ENCODE peak calls at places on chromosomes 4 and X, in six cellular contexts. One of them, this sample, is unnamed.

GRCh38 chr4:134465417-134465816 is 263.8 kb upstream of the PABPC4L start:
- DNase-seq in GM12878: no peak
- DNase-seq in thyroid gland: no peak
- DNase-seq in gastrocnemius medialis: no peak
- DNase-seq in A549: no peak
- DNase-seq in tibial nerve: no peak
- DNase-seq in this sample: no peak

GRCh38 chr4:157048248-157048647 is 27.7 kb upstream of the GLRB start:
- DNase-seq in GM12878: no peak
- DNase-seq in thyroid gland: no peak
- DNase-seq in gastrocnemius medialis: peak; percentile 36
- DNase-seq in A549: no peak
- DNase-seq in tibial nerve: peak; percentile 27
- DNase-seq in this sample: peak; percentile 77

GRCh38 chr4:158065176-158065575 is 107.6 kb downstream of the GASK1B start:
- DNase-seq in GM12878: no peak
- DNase-seq in thyroid gland: no peak
- DNase-seq in gastrocnemius medialis: no peak
- DNase-seq in A549: no peak
- DNase-seq in tibial nerve: no peak
- DNase-seq in this sample: no peak

GRCh38 chrX:39721570-39722279 is 376.0 kb downstream of the BCOR start:
- DNase-seq in GM12878: no peak
- DNase-seq in thyroid gland: no peak
- DNase-seq in gastrocnemius medialis: no peak
- DNase-seq in A549: no peak
- DNase-seq in tibial nerve: no peak
- DNase-seq in this sample: peak; percentile 65

GRCh38 chr4:88275516-88275915 is 8.8 kb downstream of the PPM1K start:
- DNase-seq in GM12878: no peak
- DNase-seq in thyroid gland: no peak
- DNase-seq in gastrocnemius medialis: no peak
- DNase-seq in A549: no peak
- DNase-seq in tibial nerve: no peak
- DNase-seq in this sample: no peak

GRCh38 chrX:151359341-151359740 is 37.7 kb upstream of the VMA21 start:
- DNase-seq in GM12878: no peak
- DNase-seq in thyroid gland: no peak
- DNase-seq in gastrocnemius medialis: no peak
- DNase-seq in A549: no peak
- DNase-seq in tibial nerve: no peak
- DNase-seq in this sample: no peak

GRCh38 chr4:145507636-145508035 is 26.0 kb downstream of the SMAD1 start:
- DNase-seq in GM12878: no peak
- DNase-seq in thyroid gland: no peak
- DNase-seq in gastrocnemius medialis: no peak
- DNase-seq in A549: peak; percentile 8
- DNase-seq in tibial nerve: no peak
- DNase-seq in this sample: no peak

GRCh38 chrX:3295731-3296130 is 50.7 kb downstream of the MXRA5 start:
- DNase-seq in GM12878: no peak
- DNase-seq in thyroid gland: no peak
- DNase-seq in gastrocnemius medialis: no peak
- DNase-seq in A549: peak; percentile 31
- DNase-seq in tibial nerve: no peak
- DNase-seq in this sample: no peak

GRCh38 chr4:88409206-88409605 is 30.6 kb downstream of the HERC6 start:
- DNase-seq in GM12878: no peak
- DNase-seq in thyroid gland: no peak
- DNase-seq in gastrocnemius medialis: no peak
- DNase-seq in A549: no peak
- DNase-seq in tibial nerve: no peak
- DNase-seq in this sample: no peak

GRCh38 chr4:118354913-118355312 is 2.1 kb upstream of the PRSS12 start:
- DNase-seq in GM12878: no peak
- DNase-seq in thyroid gland: no peak
- DNase-seq in gastrocnemius medialis: no peak
- DNase-seq in A549: no peak
- DNase-seq in tibial nerve: no peak
- DNase-seq in this sample: no peak

GRCh38 chr4:118353452-118353851 is 649 bp upstream of the PRSS12 start:
- DNase-seq in GM12878: no peak
- DNase-seq in thyroid gland: no peak
- DNase-seq in gastrocnemius medialis: no peak
- DNase-seq in A549: no peak
- DNase-seq in tibial nerve: no peak
- DNase-seq in this sample: no peak

GRCh38 chr4:118352843-118353373 is at the start of gene PRSS12:
- DNase-seq in GM12878: no peak
- DNase-seq in thyroid gland: peak; percentile 72
- DNase-seq in gastrocnemius medialis: no peak
- DNase-seq in A549: peak; percentile 56
- DNase-seq in tibial nerve: no peak
- DNase-seq in this sample: peak; percentile 95

GRCh38 chr4:118350961-118351360 is 1.8 kb downstream of the PRSS12 start:
- DNase-seq in GM12878: no peak
- DNase-seq in thyroid gland: no peak
- DNase-seq in gastrocnemius medialis: no peak
- DNase-seq in A549: no peak
- DNase-seq in tibial nerve: no peak
- DNase-seq in this sample: no peak

DNA sequence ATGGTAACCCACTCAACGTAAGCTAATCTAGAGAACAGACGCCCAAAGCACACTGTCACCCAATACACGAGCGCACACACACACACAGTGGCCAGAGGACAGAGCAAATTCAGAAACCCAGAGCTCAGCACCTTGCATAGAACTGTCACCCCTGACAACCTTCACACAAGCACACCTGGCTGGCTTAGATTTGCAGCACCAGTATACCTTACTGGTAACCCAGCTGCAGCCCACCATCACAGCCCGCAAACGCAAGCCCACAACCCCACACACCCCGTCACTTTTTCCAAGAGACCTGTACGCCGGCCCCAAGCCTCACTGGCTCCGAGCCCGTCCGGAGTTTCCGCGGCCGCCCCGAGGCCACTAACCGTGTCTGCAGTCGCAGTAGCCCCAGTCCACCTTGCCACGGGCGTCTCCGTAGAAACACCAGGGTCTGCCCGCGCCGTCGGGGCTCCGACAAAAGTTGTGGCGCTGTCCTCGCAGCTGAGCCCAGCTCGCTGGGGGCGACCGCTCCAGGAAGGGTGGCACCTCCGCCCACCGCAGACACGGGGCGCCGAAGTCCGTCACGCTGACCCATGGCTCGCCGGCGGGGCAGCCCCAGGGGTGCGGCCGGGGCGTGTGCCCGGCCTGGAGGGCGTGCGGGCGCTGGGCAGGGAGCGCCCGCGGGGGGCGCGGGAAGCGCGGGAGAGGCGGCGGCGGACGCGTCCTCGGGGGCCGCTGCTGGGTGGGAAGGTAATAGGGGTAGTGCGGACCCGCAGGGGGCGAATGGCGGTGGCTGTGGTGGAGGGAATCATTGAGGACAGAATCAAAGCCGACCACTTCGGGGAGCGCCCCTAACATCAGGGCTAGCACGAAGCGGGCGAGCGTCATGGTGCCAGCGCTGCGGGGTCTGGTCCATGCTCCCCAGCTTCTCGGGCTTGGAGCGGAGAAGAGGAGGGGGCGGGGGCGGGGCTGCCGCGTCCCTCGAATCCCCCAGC is 664 bp downstream of the PRSS12 start:
- DNase-seq in GM12878: no peak
- DNase-seq in thyroid gland: peak; percentile 51
- DNase-seq in gastrocnemius medialis: peak; percentile 1
- DNase-seq in A549: peak; percentile 10
- DNase-seq in tibial nerve: no peak
- DNase-seq in this sample: no peak
- TF ChIP-seq POLR2A in GM12878: no peak
- TF ChIP-seq POLR2A in thyroid gland: no peak
- TF ChIP-seq POLR2A in gastrocnemius medialis: no peak
- TF ChIP-seq POLR2A in A549: no peak
- TF ChIP-seq POLR2A in tibial nerve: no peak
- TF ChIP-seq POLR2A in this sample: no peak

GRCh38 chrX:119984652-119985051 is 41.1 kb upstream of the NKAP start:
- DNase-seq in GM12878: no peak
- DNase-seq in thyroid gland: no peak
- DNase-seq in gastrocnemius medialis: no peak
- DNase-seq in A549: no peak
- DNase-seq in tibial nerve: no peak
- DNase-seq in this sample: no peak

GRCh38 chrX:119986203-119986602 is 42.7 kb upstream of the NKAP start:
- DNase-seq in GM12878: no peak
- DNase-seq in thyroid gland: no peak
- DNase-seq in gastrocnemius medialis: no peak
- DNase-seq in A549: no peak
- DNase-seq in tibial nerve: no peak
- DNase-seq in this sample: no peak

GRCh38 chrX:119982145-119982544 is 38.6 kb upstream of the NKAP start:
- DNase-seq in GM12878: no peak
- DNase-seq in thyroid gland: no peak
- DNase-seq in gastrocnemius medialis: no peak
- DNase-seq in A549: no peak
- DNase-seq in tibial nerve: no peak
- DNase-seq in this sample: no peak

GRCh38 chrX:119983494-119983893 is 39.9 kb upstream of the NKAP start:
- DNase-seq in GM12878: no peak
- DNase-seq in thyroid gland: no peak
- DNase-seq in gastrocnemius medialis: no peak
- DNase-seq in A549: no peak
- DNase-seq in tibial nerve: no peak
- DNase-seq in this sample: no peak

DNA sequence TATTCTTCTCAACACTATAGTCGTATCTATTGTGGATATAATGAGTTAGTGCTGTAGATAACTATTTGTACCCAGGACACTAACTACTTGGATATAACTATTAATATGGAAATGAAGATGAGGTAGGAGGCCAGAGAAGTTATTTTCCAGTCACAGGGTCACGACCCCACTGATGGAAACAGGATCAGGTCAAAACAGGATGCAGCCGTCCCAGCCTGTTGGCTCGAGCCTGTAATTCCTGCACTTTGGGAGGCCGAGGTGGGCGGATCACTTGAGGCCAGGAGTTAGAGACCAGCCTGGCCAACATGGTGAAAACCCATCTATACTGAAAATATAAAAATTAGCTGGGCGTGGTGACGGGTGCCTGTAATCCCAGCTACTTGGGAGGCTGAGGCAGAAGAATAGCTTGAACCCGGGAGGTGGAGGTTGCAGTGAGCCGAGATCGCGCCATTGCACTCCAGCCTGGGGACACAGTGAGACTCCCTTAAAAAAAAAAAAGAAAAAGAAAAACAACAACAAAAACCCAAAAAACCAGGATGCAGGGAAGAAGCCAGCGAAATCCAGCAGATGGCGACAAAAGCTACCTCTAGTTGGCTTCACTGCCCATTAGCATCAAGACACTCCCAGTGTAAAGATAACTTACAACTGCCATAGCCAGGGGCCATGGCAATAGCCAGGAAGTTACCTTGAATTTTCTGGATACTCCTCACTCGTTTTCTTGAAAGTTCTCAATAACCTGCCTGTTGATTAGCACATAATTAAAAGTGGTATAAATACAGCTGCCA is 37.9 kb upstream of the NKAP start:
- DNase-seq in GM12878: no peak
- DNase-seq in thyroid gland: peak; percentile 2
- DNase-seq in gastrocnemius medialis: no peak
- DNase-seq in A549: peak; percentile 47
- DNase-seq in tibial nerve: no peak
- DNase-seq in this sample: no peak
- TF ChIP-seq CTCF in GM12878: peak; percentile 61
- TF ChIP-seq CTCF in thyroid gland: peak; percentile 9
- TF ChIP-seq CTCF in gastrocnemius medialis: no peak
- TF ChIP-seq CTCF in A549: peak; percentile 51
- TF ChIP-seq CTCF in tibial nerve: peak; percentile 35
- TF ChIP-seq CTCF in this sample: no peak

DNA sequence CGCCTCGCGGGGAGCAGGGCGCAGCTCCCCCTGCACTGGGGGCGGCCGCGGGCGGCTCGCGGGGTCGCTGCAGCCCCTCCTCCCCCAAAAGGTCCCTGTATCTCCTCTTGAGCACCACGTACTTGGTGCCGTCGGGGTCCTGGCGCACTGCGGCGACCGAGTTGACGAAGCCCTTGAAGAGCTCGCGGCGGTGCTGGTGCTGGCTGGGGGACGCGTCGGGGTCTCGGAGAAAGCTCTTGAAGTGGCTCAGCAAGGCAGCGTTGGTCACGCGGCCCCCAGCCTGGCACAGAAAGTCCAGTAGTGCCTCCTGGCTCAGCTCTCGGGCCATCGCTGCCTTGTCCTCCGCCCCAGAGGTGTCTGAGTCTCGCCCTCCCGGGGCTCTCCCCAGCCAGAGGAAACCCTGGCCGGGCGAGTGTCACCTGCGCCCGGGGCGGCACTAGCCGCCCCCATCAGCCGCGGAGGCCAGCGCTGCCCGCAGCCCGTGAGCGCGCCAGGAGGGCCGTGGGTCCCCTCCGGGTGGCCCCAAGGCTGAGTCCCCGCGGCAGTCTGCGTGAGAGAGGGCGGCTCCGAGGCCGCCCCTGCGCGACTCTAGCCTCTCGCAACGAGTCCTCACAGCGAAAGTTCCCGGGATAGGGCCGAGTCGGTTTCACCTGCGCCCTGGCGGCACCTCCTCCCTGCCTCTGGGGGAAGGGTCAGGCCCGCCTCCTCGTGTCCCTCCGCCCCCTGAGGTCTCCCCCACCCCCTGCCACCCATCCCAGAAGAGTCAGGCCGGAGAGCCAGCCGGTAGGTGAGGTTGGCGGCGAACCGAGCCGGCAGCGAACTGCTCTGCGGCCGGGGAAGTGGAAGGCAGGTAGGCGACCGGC is at the start of gene SOWAHB:
- DNase-seq in GM12878: no peak
- DNase-seq in thyroid gland: peak; percentile 95
- DNase-seq in gastrocnemius medialis: no peak
- DNase-seq in A549: no peak
- DNase-seq in tibial nerve: no peak
- DNase-seq in this sample: no peak
- H3K4me3 ChIP-seq in GM12878: peak within 1 kb of the TSS; percentile 67
- H3K4me3 ChIP-seq in thyroid gland: peak within 1 kb of the TSS; percentile 71
- H3K4me3 ChIP-seq in gastrocnemius medialis: peak within 1 kb of the TSS; percentile 46
- H3K4me3 ChIP-seq in A549: peak within 1 kb of the TSS; percentile 61
- H3K4me3 ChIP-seq in tibial nerve: peak within 1 kb of the TSS; percentile 29
- H3K4me3 ChIP-seq in this sample: peak within 1 kb of the TSS; percentile 20

GRCh38 chr4:128285085-128286023 is 2.3 kb downstream of the PGRMC2 start:
- DNase-seq in GM12878: no peak
- DNase-seq in thyroid gland: no peak
- DNase-seq in gastrocnemius medialis: no peak
- DNase-seq in A549: peak; percentile 45
- DNase-seq in tibial nerve: no peak
- DNase-seq in this sample: no peak

GRCh38 chr4:128288689-128289106 is 1.1 kb upstream of the PGRMC2 start:
- DNase-seq in GM12878: peak; percentile 17
- DNase-seq in thyroid gland: peak; percentile 12
- DNase-seq in gastrocnemius medialis: no peak
- DNase-seq in A549: peak; percentile 33
- DNase-seq in tibial nerve: no peak
- DNase-seq in this sample: no peak

GRCh38 chr4:128287159-128287870 is at the start of gene PGRMC2:
- DNase-seq in GM12878: no peak
- DNase-seq in thyroid gland: peak; percentile 38
- DNase-seq in gastrocnemius medialis: peak; percentile 17
- DNase-seq in A549: peak; percentile 48
- DNase-seq in tibial nerve: no peak
- DNase-seq in this sample: peak; percentile 47

GRCh38 chr4:128287871-128288688 is 467 bp upstream of the PGRMC2 start:
- DNase-seq in GM12878: peak; percentile 97
- DNase-seq in thyroid gland: peak; percentile 100
- DNase-seq in gastrocnemius medialis: peak; percentile 98
- DNase-seq in A549: peak; percentile 98
- DNase-seq in tibial nerve: peak; percentile 100
- DNase-seq in this sample: peak; percentile 100

GRCh38 chr4:128286474-128287158 is 997 bp downstream of the PGRMC2 start:
- DNase-seq in GM12878: no peak
- DNase-seq in thyroid gland: peak; percentile 24
- DNase-seq in gastrocnemius medialis: no peak
- DNase-seq in A549: peak; percentile 53
- DNase-seq in tibial nerve: no peak
- DNase-seq in this sample: no peak
- TF ChIP-seq POLR2A in GM12878: no peak
- TF ChIP-seq POLR2A in thyroid gland: no peak
- TF ChIP-seq POLR2A in gastrocnemius medialis: peak; percentile 15
- TF ChIP-seq POLR2A in A549: no peak
- TF ChIP-seq POLR2A in tibial nerve: no peak
- TF ChIP-seq POLR2A in this sample: no peak